ENCODE peak calls at places on chromosomes 4 and X, in nine cellular contexts. A, U, N, Y, W, T, P, I and O are unnamed samples.

GRCh38 chr4:88610771-88611170 is 18.5 kb downstream of the HERC3 start:
- DNase-seq in I (peak), A (no peak), W (no peak), N (no peak), T (no peak), U (peak), Y (no peak), P (peak), O (peak)

GRCh38 chrX:43581167-43581566 is 74.9 kb upstream of the MAOA start:
- DNase-seq in T (no peak), U (no peak), A (no peak), Y (no peak), I (no peak), P (no peak), W (peak), N (no peak), O (no peak)

GRCh38 chrX:18558799-18559198 is 113.1 kb downstream of the RS1 start:
- DNase-seq in U (no peak), N (no peak), I (no peak), Y (no peak), T (no peak), W (no peak), P (no peak), A (no peak), O (no peak)

GRCh38 chr4:142567199-142567598 is 278.9 kb downstream of the INPP4B start:
- DNase-seq in P (peak), W (no peak), Y (no peak), U (no peak), T (no peak), A (no peak), N (peak), I (no peak), O (no peak)

GRCh38 chr4:152581536-152582160 is 45.8 kb upstream of the FBXW7 start:
- DNase-seq in N (no peak), I (no peak), A (no peak), W (no peak), P (no peak), Y (no peak), T (no peak), U (no peak), O (no peak)

GRCh38 chr4:10460313-10461047 is 3.3 kb upstream of the ZNF518B start:
- DNase-seq in P (no peak), Y (no peak), U (no peak), N (no peak), I (no peak), T (peak), W (peak), A (no peak), O (no peak)

GRCh38 chr4:83112678-83113428 is 1.7 kb downstream of the PLAC8 start:
- DNase-seq in N (no peak), P (peak), Y (no peak), W (no peak), T (no peak), I (no peak), A (no peak), U (no peak), O (no peak)

GRCh38 chr4:65999518-65999871 is 329.2 kb upstream of the EPHA5 start:
- DNase-seq in A (no peak), Y (no peak), T (no peak), N (no peak), P (no peak), U (no peak), I (no peak), W (no peak), O (no peak)

GRCh38 chrX:80430826-80431501 is 10.7 kb downstream of the TENT5D start:
- DNase-seq in I (no peak), P (peak), U (no peak), T (peak), A (no peak), W (no peak), Y (no peak), N (no peak), O (no peak)

GRCh38 chr4:176436500-176436973 is 116.8 kb downstream of the SPCS3 start:
- DNase-seq in Y (no peak), W (peak), P (peak), A (peak), I (no peak), U (no peak), T (no peak), N (no peak), O (no peak)

GRCh38 chr4:5874811-5875465 is 17.9 kb downstream of the CRMP1 start:
- DNase-seq in A (no peak), U (no peak), I (no peak), Y (no peak), N (no peak), T (no peak), W (peak), P (peak), O (peak)

GRCh38 chrX:16212024-16212423 is 44.7 kb downstream of the MAGEB17 start:
- DNase-seq in N (no peak), P (peak), T (no peak), W (peak), I (no peak), A (no peak), U (no peak), Y (no peak), O (no peak)